ENCODE peak calls at places on chromosomes 3 and 15, in six cellular contexts. One of them, this sample, is unnamed.
A peak's percentile ranks its signal among the peaks of the same experiment; 100 is the strongest.

GRCh38 chr15:49495993-49496747 is 73.1 kb downstream of the FGF7 start:
- DNase-seq in HCT116: no peak
- DNase-seq in fibroblast of lung: peak; percentile 77
- DNase-seq in astrocyte: peak; percentile 49
- DNase-seq in hepatocyte: no peak
- DNase-seq in IMR-90: peak; percentile 79
- DNase-seq in this sample: no peak

GRCh38 chr3:153210660-153211059 is 48.6 kb downstream of the RAP2B start:
- DNase-seq in astrocyte: no peak
- DNase-seq in hepatocyte: no peak
- DNase-seq in IMR-90: no peak
- DNase-seq in fibroblast of lung: no peak
- DNase-seq in HCT116: no peak
- DNase-seq in this sample: no peak

GRCh38 chr15:47987461-47987860 is 133.3 kb upstream of the SLC24A5 start:
- DNase-seq in IMR-90: no peak
- DNase-seq in HCT116: no peak
- DNase-seq in hepatocyte: no peak
- DNase-seq in astrocyte: no peak
- DNase-seq in fibroblast of lung: no peak
- DNase-seq in this sample: no peak

GRCh38 chr15:38243278-38243677 is 9.4 kb upstream of the SPRED1 start:
- DNase-seq in fibroblast of lung: no peak
- DNase-seq in hepatocyte: no peak
- DNase-seq in astrocyte: no peak
- DNase-seq in IMR-90: no peak
- DNase-seq in HCT116: no peak
- DNase-seq in this sample: no peak

GRCh38 chr15:20106026-20106425 is 435.6 kb downstream of the GOLGA6L6 start:
- DNase-seq in IMR-90: no peak
- DNase-seq in HCT116: no peak
- DNase-seq in fibroblast of lung: no peak
- DNase-seq in astrocyte: no peak
- DNase-seq in hepatocyte: peak; percentile 6
- DNase-seq in this sample: no peak

GRCh38 chr3:78496458-78496857 is 1271.3 kb downstream of the ROBO1 start:
- DNase-seq in HCT116: no peak
- DNase-seq in IMR-90: no peak
- DNase-seq in fibroblast of lung: no peak
- DNase-seq in hepatocyte: no peak
- DNase-seq in astrocyte: no peak
- DNase-seq in this sample: no peak

GRCh38 chr3:36991923-36992805 is 767 bp downstream of the EPM2AIP1 start:
- DNase-seq in HCT116: no peak
- DNase-seq in hepatocyte: peak; percentile 47
- DNase-seq in astrocyte: peak; percentile 77
- DNase-seq in IMR-90: peak; percentile 74
- DNase-seq in fibroblast of lung: peak; percentile 69
- DNase-seq in this sample: no peak

GRCh38 chr15:65327651-65328393 is 23.3 kb downstream of the RNU5B-1 start:
- DNase-seq in fibroblast of lung: no peak
- DNase-seq in IMR-90: no peak
- DNase-seq in astrocyte: no peak
- DNase-seq in HCT116: no peak
- DNase-seq in hepatocyte: no peak
- DNase-seq in this sample: no peak

GRCh38 chr3:37272743-37273142 is 98.4 kb upstream of the LRRFIP2 start:
- DNase-seq in fibroblast of lung: peak; percentile 59
- DNase-seq in astrocyte: no peak
- DNase-seq in IMR-90: peak; percentile 15
- DNase-seq in hepatocyte: no peak
- DNase-seq in HCT116: no peak
- DNase-seq in this sample: no peak

GRCh38 chr15:66253643-66254363 is at the start of gene MEGF11:
- DNase-seq in IMR-90: peak; percentile 28
- DNase-seq in astrocyte: peak; percentile 38
- DNase-seq in fibroblast of lung: peak; percentile 47
- DNase-seq in HCT116: no peak
- DNase-seq in hepatocyte: peak; percentile 44
- DNase-seq in this sample: no peak

GRCh38 chr3:38829404-38829803 is 13.4 kb upstream of the SCN10A start:
- DNase-seq in fibroblast of lung: peak; percentile 79
- DNase-seq in hepatocyte: peak; percentile 70
- DNase-seq in HCT116: no peak
- DNase-seq in IMR-90: peak; percentile 89
- DNase-seq in astrocyte: peak; percentile 73
- DNase-seq in this sample: no peak

GRCh38 chr15:72184165-72184811 is 13.3 kb downstream of the GRAMD2A start:
- DNase-seq in fibroblast of lung: no peak
- DNase-seq in HCT116: peak; percentile 13
- DNase-seq in hepatocyte: peak; percentile 71
- DNase-seq in astrocyte: peak; percentile 32
- DNase-seq in IMR-90: no peak
- DNase-seq in this sample: no peak

GRCh38 chr15:72110355-72110754 is 7.6 kb downstream of the MYO9A start:
- DNase-seq in hepatocyte: no peak
- DNase-seq in HCT116: no peak
- DNase-seq in astrocyte: no peak
- DNase-seq in fibroblast of lung: no peak
- DNase-seq in IMR-90: no peak
- DNase-seq in this sample: no peak

GRCh38 chr15:63000706-63001105 is 41.8 kb upstream of the TPM1 start:
- DNase-seq in hepatocyte: no peak
- DNase-seq in astrocyte: no peak
- DNase-seq in IMR-90: no peak
- DNase-seq in fibroblast of lung: no peak
- DNase-seq in HCT116: no peak
- DNase-seq in this sample: no peak

GRCh38 chr3:10192953-10193691 is 28.4 kb downstream of the IRAK2 start:
- DNase-seq in hepatocyte: peak; percentile 39
- DNase-seq in HCT116: no peak
- DNase-seq in IMR-90: peak; percentile 96
- DNase-seq in fibroblast of lung: peak; percentile 81
- DNase-seq in astrocyte: peak; percentile 90
- DNase-seq in this sample: peak; percentile 26

GRCh38 chr3:106880206-106880605 is 497.0 kb upstream of the CCDC54 start:
- DNase-seq in astrocyte: no peak
- DNase-seq in hepatocyte: no peak
- DNase-seq in IMR-90: no peak
- DNase-seq in HCT116: no peak
- DNase-seq in fibroblast of lung: no peak
- DNase-seq in this sample: no peak

GRCh38 chr15:55638764-55639163 is 50.6 kb upstream of the PYGO1 start:
- DNase-seq in HCT116: no peak
- DNase-seq in hepatocyte: no peak
- DNase-seq in fibroblast of lung: no peak
- DNase-seq in IMR-90: no peak
- DNase-seq in astrocyte: no peak
- DNase-seq in this sample: no peak

GRCh38 chr3:189170559-189170958 is 1.2 kb upstream of the TPRG1 start:
- DNase-seq in HCT116: no peak
- DNase-seq in hepatocyte: no peak
- DNase-seq in astrocyte: peak; percentile 11
- DNase-seq in IMR-90: no peak
- DNase-seq in fibroblast of lung: no peak
- DNase-seq in this sample: no peak

GRCh38 chr3:184066211-184066610 is 13.4 kb downstream of the HTR3C start:
- DNase-seq in HCT116: no peak
- DNase-seq in hepatocyte: no peak
- DNase-seq in fibroblast of lung: no peak
- DNase-seq in IMR-90: peak; percentile 9
- DNase-seq in astrocyte: no peak
- DNase-seq in this sample: no peak

GRCh38 chr3:57597973-57598351 is 818 bp upstream of the ARF4 start:
- DNase-seq in IMR-90: peak; percentile 45
- DNase-seq in astrocyte: no peak
- DNase-seq in fibroblast of lung: no peak
- DNase-seq in HCT116: no peak
- DNase-seq in hepatocyte: peak; percentile 64
- DNase-seq in this sample: peak; percentile 35

GRCh38 chr3:141920701-141921100 is 44.3 kb downstream of the ATP1B3 start:
- DNase-seq in hepatocyte: no peak
- DNase-seq in astrocyte: no peak
- DNase-seq in HCT116: no peak
- DNase-seq in IMR-90: no peak
- DNase-seq in fibroblast of lung: no peak
- DNase-seq in this sample: no peak

GRCh38 chr15:81092559-81092902 is 41.5 kb upstream of the CFAP161 start:
- DNase-seq in fibroblast of lung: no peak
- DNase-seq in HCT116: no peak
- DNase-seq in IMR-90: no peak
- DNase-seq in hepatocyte: no peak
- DNase-seq in astrocyte: no peak
- DNase-seq in this sample: no peak

GRCh38 chr15:28885630-28886430 is at the start of gene APBA2:
- DNase-seq in fibroblast of lung: peak; percentile 48
- DNase-seq in hepatocyte: peak; percentile 64
- DNase-seq in astrocyte: peak; percentile 20
- DNase-seq in IMR-90: peak; percentile 41
- DNase-seq in HCT116: no peak
- DNase-seq in this sample: peak; percentile 34

GRCh38 chr3:148697311-148698189 is at the start of gene AGTR1:
- DNase-seq in IMR-90: peak; percentile 24
- DNase-seq in astrocyte: peak; percentile 28
- DNase-seq in fibroblast of lung: peak; percentile 74
- DNase-seq in hepatocyte: peak; percentile 48
- DNase-seq in HCT116: no peak
- DNase-seq in this sample: no peak

GRCh38 chr15:58346361-58346760 is 85.4 kb upstream of the LIPC start:
- DNase-seq in hepatocyte: no peak
- DNase-seq in astrocyte: peak; percentile 51
- DNase-seq in IMR-90: no peak
- DNase-seq in fibroblast of lung: no peak
- DNase-seq in HCT116: no peak
- DNase-seq in this sample: no peak

GRCh38 chr3:53939081-53939582 is 47.5 kb upstream of the SELENOK start:
- DNase-seq in HCT116: no peak
- DNase-seq in astrocyte: no peak
- DNase-seq in hepatocyte: no peak
- DNase-seq in IMR-90: no peak
- DNase-seq in fibroblast of lung: no peak
- DNase-seq in this sample: no peak

GRCh38 chr15:63598467-63599400 is 1.5 kb downstream of the FBXL22 start:
- DNase-seq in HCT116: no peak
- DNase-seq in hepatocyte: peak; percentile 58
- DNase-seq in IMR-90: no peak
- DNase-seq in astrocyte: no peak
- DNase-seq in fibroblast of lung: peak; percentile 26
- DNase-seq in this sample: no peak

GRCh38 chr3:152556731-152557254 is 278.1 kb upstream of the P2RY1 start:
- DNase-seq in IMR-90: peak; percentile 36
- DNase-seq in astrocyte: peak; percentile 47
- DNase-seq in HCT116: no peak
- DNase-seq in fibroblast of lung: peak; percentile 46
- DNase-seq in hepatocyte: peak; percentile 23
- DNase-seq in this sample: peak; percentile 14

GRCh38 chr3:150319900-150320299 is 88.2 kb upstream of the TSC22D2 start:
- DNase-seq in IMR-90: peak; percentile 96
- DNase-seq in astrocyte: peak; percentile 98
- DNase-seq in HCT116: peak; percentile 95
- DNase-seq in fibroblast of lung: peak; percentile 91
- DNase-seq in hepatocyte: peak; percentile 81
- DNase-seq in this sample: no peak

GRCh38 chr3:140396110-140396509 is 281.8 kb upstream of the TRIM42 start:
- DNase-seq in IMR-90: no peak
- DNase-seq in HCT116: no peak
- DNase-seq in astrocyte: no peak
- DNase-seq in hepatocyte: no peak
- DNase-seq in fibroblast of lung: no peak
- DNase-seq in this sample: no peak

GRCh38 chr3:193021506-193022010 is 103.9 kb upstream of the MB21D2 start:
- DNase-seq in HCT116: no peak
- DNase-seq in hepatocyte: no peak
- DNase-seq in fibroblast of lung: no peak
- DNase-seq in IMR-90: no peak
- DNase-seq in astrocyte: no peak
- DNase-seq in this sample: no peak

GRCh38 chr3:193014961-193015360 is 97.3 kb upstream of the MB21D2 start:
- DNase-seq in hepatocyte: no peak
- DNase-seq in fibroblast of lung: no peak
- DNase-seq in HCT116: no peak
- DNase-seq in astrocyte: no peak
- DNase-seq in IMR-90: no peak
- DNase-seq in this sample: no peak

GRCh38 chr3:193011956-193012355 is 94.3 kb upstream of the MB21D2 start:
- DNase-seq in hepatocyte: no peak
- DNase-seq in fibroblast of lung: no peak
- DNase-seq in HCT116: no peak
- DNase-seq in IMR-90: no peak
- DNase-seq in astrocyte: no peak
- DNase-seq in this sample: no peak

DNA sequence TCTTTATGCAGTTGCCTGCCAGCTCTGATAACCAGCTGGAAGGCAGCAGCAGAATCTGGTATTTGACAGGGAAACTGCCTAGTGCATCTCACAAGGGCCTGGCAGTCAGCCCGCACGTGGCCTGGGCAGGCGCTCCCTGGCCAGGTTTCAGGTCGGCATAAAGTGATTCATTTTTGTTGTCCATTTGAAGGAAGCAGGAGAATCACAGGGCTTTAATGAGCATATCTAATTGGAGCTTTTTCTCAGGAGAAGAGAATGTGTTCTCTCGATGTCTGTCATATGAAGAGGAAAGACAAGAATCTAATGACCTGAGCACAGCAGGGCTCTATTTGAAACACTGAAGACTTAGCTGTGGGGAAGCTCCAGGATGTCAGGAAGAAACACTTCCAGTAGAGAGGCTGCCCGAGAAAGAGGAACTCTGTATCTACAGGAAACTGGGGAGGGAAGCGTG is 98.8 kb upstream of the MB21D2 start:
- DNase-seq in fibroblast of lung: no peak
- DNase-seq in HCT116: no peak
- DNase-seq in astrocyte: peak; percentile 16
- DNase-seq in hepatocyte: no peak
- DNase-seq in IMR-90: no peak
- DNase-seq in this sample: no peak
- H3K27ac ChIP-seq in fibroblast of lung: no peak overlapping the region
- H3K27ac ChIP-seq in HCT116: no peak overlapping the region
- H3K27ac ChIP-seq in astrocyte: no peak overlapping the region
- H3K27ac ChIP-seq in hepatocyte: no peak overlapping the region
- H3K27ac ChIP-seq in IMR-90: no peak overlapping the region
- H3K27ac ChIP-seq in this sample: no peak overlapping the region

GRCh38 chr15:41020311-41020710 is 67.0 kb downstream of the CHAC1 start:
- DNase-seq in fibroblast of lung: no peak
- DNase-seq in HCT116: no peak
- DNase-seq in IMR-90: peak; percentile 38
- DNase-seq in astrocyte: no peak
- DNase-seq in hepatocyte: no peak
- DNase-seq in this sample: no peak
- H3K4me1 ChIP-seq in fibroblast of lung: peaks cover 18% of the 10 kb centered on the region
- H3K4me1 ChIP-seq in HCT116: no peaks in the 10 kb centered on the region
- H3K4me1 ChIP-seq in IMR-90: peaks cover 17% of the 10 kb centered on the region
- H3K4me1 ChIP-seq in astrocyte: peaks cover 7% of the 10 kb centered on the region
- H3K4me1 ChIP-seq in hepatocyte: no peaks in the 10 kb centered on the region
- H3K4me1 ChIP-seq in this sample: no peaks in the 10 kb centered on the region

GRCh38 chr3:52554026-52554755 is 17.8 kb downstream of the UQCC5 start:
- DNase-seq in IMR-90: no peak
- DNase-seq in fibroblast of lung: no peak
- DNase-seq in HCT116: no peak
- DNase-seq in astrocyte: no peak
- DNase-seq in hepatocyte: no peak
- DNase-seq in this sample: no peak
- H3K36me3 ChIP-seq in IMR-90: peaks cover 45% of the 10 kb centered on the region
- H3K36me3 ChIP-seq in fibroblast of lung: peaks cover 11% of the 10 kb centered on the region
- H3K36me3 ChIP-seq in HCT116: peaks cover 8% of the 10 kb centered on the region
- H3K36me3 ChIP-seq in astrocyte: peaks cover 43% of the 10 kb centered on the region
- H3K36me3 ChIP-seq in hepatocyte: no peaks in the 10 kb centered on the region
- H3K36me3 ChIP-seq in this sample: peaks cover 65% of the 10 kb centered on the region

GRCh38 chr3:64248247-64248646 is 23.0 kb upstream of the PRICKLE2 start:
- DNase-seq in hepatocyte: no peak
- DNase-seq in fibroblast of lung: no peak
- DNase-seq in astrocyte: no peak
- DNase-seq in HCT116: no peak
- DNase-seq in IMR-90: no peak
- DNase-seq in this sample: no peak
- H3K27ac ChIP-seq in hepatocyte: peak overlapping the region; percentile 21
- H3K27ac ChIP-seq in fibroblast of lung: no peak overlapping the region
- H3K27ac ChIP-seq in astrocyte: no peak overlapping the region
- H3K27ac ChIP-seq in HCT116: no peak overlapping the region
- H3K27ac ChIP-seq in IMR-90: no peak overlapping the region
- H3K27ac ChIP-seq in this sample: no peak overlapping the region